ENCODE peak calls at places on chromosomes 11 and 22, in six cellular contexts. K, H, S, C, J and F are unnamed samples.

GRCh38 chr22:50299724-50300619 is 7.5 kb downstream of the PLXNB2 start:
- DNase-seq in K (peak), H (no peak), S (no peak), C (no peak), J (no peak), F (no peak)

GRCh38 chr11:120391297-120391696 is 55.1 kb downstream of the ARHGEF12 start:
- DNase-seq in K (no peak), H (no peak), S (no peak), C (no peak), J (no peak), F (no peak)

GRCh38 chr11:36237341-36237740 is 51.9 kb downstream of the COMMD9 start:
- DNase-seq in K (no peak), H (no peak), S (no peak), C (no peak), J (no peak), F (no peak)

GRCh38 chr11:14819596-14819995 is 72.4 kb downstream of the CYP2R1 start:
- DNase-seq in K (no peak), H (no peak), S (no peak), C (no peak), J (no peak), F (no peak)

GRCh38 chr11:36447514-36447913 is 62.6 kb downstream of the TRAF6 start:
- DNase-seq in K (no peak), H (no peak), S (no peak), C (no peak), J (no peak), F (no peak)

GRCh38 chr11:87463486-87464102 is 425.9 kb downstream of the TMEM135 start:
- DNase-seq in K (peak), H (no peak), S (no peak), C (peak), J (no peak), F (peak)

GRCh38 chr11:66326261-66327111 is 9.6 kb upstream of the CD248 start:
- DNase-seq in K (no peak), H (peak), S (no peak), C (no peak), J (peak), F (no peak)

GRCh38 chr11:34067383-34068065 is 16.0 kb downstream of the CAPRIN1 start:
- DNase-seq in K (no peak), H (no peak), S (no peak), C (no peak), J (no peak), F (no peak)

GRCh38 chr11:1744137-1744878 is 6.1 kb downstream of the IFITM10 start:
- DNase-seq in K (no peak), H (no peak), S (no peak), C (no peak), J (no peak), F (no peak)

GRCh38 chr11:821513-822371 is 3.0 kb downstream of the PNPLA2 start:
- DNase-seq in K (no peak), H (no peak), S (no peak), C (no peak), J (peak), F (no peak)

GRCh38 chr11:108601150-108601549 is 7.6 kb upstream of the EXPH5 start:
- DNase-seq in K (no peak), H (no peak), S (no peak), C (no peak), J (no peak), F (no peak)

GRCh38 chr22:35719212-35719869 is 1.7 kb downstream of the APOL5 start:
- DNase-seq in K (no peak), H (no peak), S (no peak), C (no peak), J (no peak), F (no peak)

GRCh38 chr11:62958547-62959071 is 26.2 kb downstream of the SLC22A6 start:
- DNase-seq in K (no peak), H (peak), S (no peak), C (no peak), J (no peak), F (no peak)

GRCh38 chr11:23473782-23474181 is 613.5 kb upstream of the CCDC179 start:
- DNase-seq in K (no peak), H (no peak), S (no peak), C (no peak), J (no peak), F (no peak)

GRCh38 chr11:72700026-72700610 is 25.9 kb upstream of the PDE2A start:
- DNase-seq in K (no peak), H (no peak), S (no peak), C (no peak), J (no peak), F (no peak)

GRCh38 chr22:30252411-30253204 is 6.0 kb upstream of the LIF start:
- DNase-seq in K (no peak), H (no peak), S (no peak), C (peak), J (no peak), F (no peak)

GRCh38 chr22:36893262-36893661 is 20.2 kb upstream of the CSF2RB start:
- DNase-seq in K (no peak), H (no peak), S (no peak), C (no peak), J (no peak), F (no peak)

GRCh38 chr22:20524004-20524481 is 16.6 kb downstream of the MED15 start:
- DNase-seq in K (no peak), H (no peak), S (no peak), C (no peak), J (no peak), F (no peak)

GRCh38 chr22:38468761-38469305 is 937 bp downstream of the KDELR3 start:
- DNase-seq in K (no peak), H (no peak), S (no peak), C (no peak), J (peak), F (no peak)

GRCh38 chr11:109730669-109731068 is 308.7 kb downstream of the C11orf87 start:
- DNase-seq in K (no peak), H (no peak), S (no peak), C (no peak), J (no peak), F (no peak)

GRCh38 chr11:37390566-37390965 is 792.5 kb upstream of the RAG2 start:
- DNase-seq in K (no peak), H (no peak), S (no peak), C (no peak), J (no peak), F (no peak)

GRCh38 chr11:113615098-113615497 is 91.0 kb downstream of the TMPRSS5 start:
- DNase-seq in K (no peak), H (no peak), S (no peak), C (no peak), J (no peak), F (no peak)

GRCh38 chr11:93089474-93090102 is 108.2 kb downstream of the SLC36A4 start:
- DNase-seq in K (no peak), H (no peak), S (no peak), C (peak), J (no peak), F (no peak)